ENCODE peak calls at places on chromosomes 1 and 21, in five cellular contexts. J, R, T, P and N are unnamed samples.
A peak's percentile ranks its signal among the peaks of the same experiment; 100 is the strongest.

GRCh38 chr1:203026666-203027663 is 674 bp downstream of the PPFIA4 start:
- DNase-seq in T (no peak), P (no peak), R (no peak), J (no peak), N (no peak)

GRCh38 chr1:44154049-44154448 is 12.6 kb upstream of the KLF18 start:
- DNase-seq in J (no peak), P (no peak), T (no peak), R (no peak), N (no peak)

GRCh38 chr21:36260030-36260787 is 59.8 kb upstream of the MORC3 start:
- DNase-seq in J (peak; percentile 43), R (no peak), P (peak; percentile 57), T (peak; percentile 81), N (no peak)

GRCh38 chr1:208177656-208178055 is 66.5 kb downstream of the PLXNA2 start:
- DNase-seq in T (no peak), R (no peak), P (peak; percentile 22), J (no peak), N (no peak)

GRCh38 chr1:215489771-215490566 is 77.1 kb upstream of the KCTD3 start:
- DNase-seq in P (no peak), J (no peak), T (no peak), R (no peak), N (no peak)

GRCh38 chr1:9603766-9604753 is 15.3 kb downstream of the TMEM201 start:
- DNase-seq in P (no peak), J (no peak), R (peak; percentile 39), T (no peak), N (no peak)

GRCh38 chr1:226736908-226737818 is 1.9 kb downstream of the ITPKB start:
- DNase-seq in T (peak; percentile 50), J (peak; percentile 40), R (peak; percentile 88), P (peak; percentile 32), N (peak; percentile 51)

GRCh38 chr1:106924360-106924759 is 132.1 kb upstream of the PRMT6 start:
- DNase-seq in P (no peak), J (no peak), R (no peak), T (no peak), N (no peak)

GRCh38 chr1:203025721-203026665 is at the start of gene PPFIA4:
- DNase-seq in P (peak; percentile 84), T (peak; percentile 91), J (peak; percentile 83), R (peak; percentile 97), N (peak; percentile 87)

DNA sequence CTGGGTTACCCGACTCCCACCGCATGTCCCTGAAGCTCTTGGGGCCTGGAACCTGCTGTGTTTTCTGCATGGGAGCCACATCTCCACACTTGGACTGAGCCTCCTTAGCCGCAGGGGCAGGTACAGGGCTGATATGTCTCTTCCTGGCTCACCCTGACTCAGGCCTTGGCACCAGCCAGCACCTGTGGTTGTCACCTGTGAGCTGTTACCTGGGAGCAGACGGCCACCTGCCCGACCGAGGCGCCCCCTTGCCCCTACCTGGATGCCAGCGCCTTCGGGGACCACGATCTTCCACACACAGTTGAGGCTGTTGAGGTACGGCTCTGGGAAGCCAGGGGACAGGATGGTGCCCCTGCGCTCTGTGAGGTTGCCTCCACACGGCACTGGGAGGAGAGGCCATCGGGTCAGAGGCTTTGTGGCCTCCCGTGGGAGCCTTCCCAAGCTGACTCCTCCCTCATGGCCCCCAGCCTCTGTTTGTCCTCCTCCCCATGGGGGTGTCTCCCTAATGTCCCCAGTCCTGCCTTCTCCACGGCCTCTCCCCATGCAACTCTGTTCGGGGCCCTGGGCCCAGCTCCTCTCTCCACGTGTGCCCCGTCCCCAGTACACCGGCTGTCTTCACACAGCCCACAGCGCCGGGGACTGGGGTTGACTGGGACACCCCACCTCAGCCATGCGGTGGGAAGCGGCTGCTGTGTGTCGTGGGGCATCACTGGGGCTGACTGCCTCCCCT is 152.0 kb downstream of the ZSCAN20 start:
- DNase-seq in T (no peak), P (no peak), R (no peak), J (no peak), N (no peak)
- TF ChIP-seq CTCF in T (no peak), P (no peak), R (no peak), J (no peak), N (no peak)

DNA sequence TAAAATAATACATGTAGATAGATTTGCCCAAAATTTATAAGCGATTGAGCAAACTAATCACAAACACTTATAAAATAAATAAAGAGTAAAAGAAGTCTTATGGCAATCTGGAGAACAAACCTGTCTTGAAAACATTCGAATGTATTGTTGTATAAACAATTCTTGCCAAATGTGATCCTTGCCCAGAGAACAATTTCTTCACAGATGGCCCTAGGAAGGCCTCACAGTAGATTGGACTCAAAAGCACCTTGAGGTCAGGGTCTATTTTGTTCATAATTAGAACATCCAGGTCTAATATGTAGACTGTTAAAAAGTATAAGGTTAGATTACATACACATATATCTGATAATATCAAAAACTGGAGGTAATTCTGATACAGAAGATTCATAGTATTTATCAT is 202.4 kb downstream of the KCNT2 start:
- DNase-seq in R (no peak), J (no peak), P (no peak), T (no peak), N (no peak)
- TF ChIP-seq CTCF in R (no peak), J (no peak), P (no peak), T (no peak), N (no peak)

DNA sequence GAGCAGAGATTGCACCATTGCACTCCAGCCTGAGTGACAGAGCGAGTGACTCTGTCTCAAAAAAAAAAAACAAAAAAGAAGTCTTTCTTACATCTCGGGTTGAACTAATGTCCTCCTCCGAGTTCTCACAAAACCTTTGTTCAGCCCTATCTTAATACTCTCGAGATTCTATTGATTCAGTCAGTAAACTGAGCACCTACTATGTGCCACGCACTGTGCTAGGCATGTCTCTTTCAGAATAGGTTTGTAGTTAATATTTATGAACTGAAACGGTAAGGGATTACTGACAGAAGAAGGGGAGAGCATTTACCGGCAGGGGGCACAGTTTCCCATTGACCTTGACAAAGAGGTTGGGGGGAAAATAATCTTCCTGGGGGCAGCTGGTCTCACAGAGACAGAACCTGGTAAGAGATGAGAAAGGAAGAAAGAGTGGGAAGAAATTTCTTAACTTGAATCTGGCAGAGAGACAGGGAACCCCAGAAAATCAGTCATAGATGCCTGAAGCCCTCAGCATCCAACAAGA is 3.4 kb downstream of the PIAS3 start:
- DNase-seq in J (no peak), P (no peak), T (no peak), R (no peak), N (no peak)
- TF ChIP-seq CTCF in J (no peak), P (no peak), T (peak; percentile 11), R (no peak), N (no peak)

DNA sequence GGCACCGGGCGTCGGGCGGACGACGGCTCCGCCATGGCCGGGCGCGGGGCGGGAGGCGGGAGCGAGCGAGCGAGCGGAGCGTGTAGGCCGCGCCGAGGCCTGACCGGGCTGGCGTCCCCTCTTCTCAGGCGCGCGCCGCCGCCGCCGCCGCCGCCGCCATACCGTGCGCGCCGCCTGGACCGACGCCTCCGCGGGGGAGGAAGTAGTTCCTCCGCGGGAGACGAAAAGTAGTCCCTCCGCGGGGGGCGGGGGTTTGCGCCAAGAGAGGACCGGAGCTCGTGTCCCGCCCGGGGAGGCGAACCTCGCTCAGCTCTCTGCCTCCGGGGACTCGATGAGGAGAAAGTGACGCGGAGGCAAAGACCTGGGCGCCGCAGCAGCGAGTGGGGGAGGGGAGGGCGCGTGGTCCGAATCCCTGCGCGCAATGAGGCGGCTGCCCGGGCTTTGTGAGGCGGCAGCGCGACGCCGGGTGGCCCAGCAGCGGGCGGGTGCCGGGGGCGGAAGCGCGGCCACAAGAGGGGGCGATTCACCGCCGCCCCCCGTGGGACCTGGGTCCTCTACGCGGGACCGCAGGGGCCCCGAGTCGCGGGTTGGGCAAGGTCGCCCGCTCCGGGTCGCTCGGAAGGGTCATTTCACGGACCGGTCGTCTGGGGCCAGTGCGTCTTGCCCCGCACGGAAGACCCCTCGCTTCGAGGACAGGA is at the start of gene BRWD1:
- DNase-seq in J (peak; percentile 78), P (peak; percentile 76), T (peak; percentile 93), R (peak; percentile 93), N (peak; percentile 86)
- TF ChIP-seq CTCF in J (peak; percentile 49), P (peak; percentile 34), T (no peak), R (no peak), N (no peak)

DNA sequence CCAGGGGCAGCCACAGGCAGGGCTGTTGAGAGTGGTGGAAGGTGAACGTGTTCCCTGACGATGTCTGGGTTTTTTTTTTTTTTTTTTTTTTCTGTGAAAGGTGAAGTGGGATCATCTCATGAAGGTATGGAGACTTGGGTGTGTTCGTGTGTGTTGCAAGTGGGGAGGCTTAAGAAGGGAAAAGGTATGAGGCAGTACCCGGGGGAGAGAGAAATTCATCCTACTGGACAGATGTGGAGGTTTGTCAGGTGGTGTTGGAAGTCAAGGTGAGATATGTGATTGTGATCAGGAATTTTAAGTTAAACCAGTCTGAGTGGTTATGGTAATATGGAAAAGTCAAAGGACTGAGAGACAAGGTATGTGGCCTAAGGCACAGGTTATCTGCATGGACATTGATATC is 5.3 kb downstream of the C1orf115 start:
- DNase-seq in T (no peak), J (no peak), R (no peak), P (no peak), N (no peak)
- TF ChIP-seq CTCF in T (no peak), J (no peak), R (no peak), P (no peak), N (no peak)

GRCh38 chr21:16073571-16073970 is 343.8 kb downstream of the USP25 start:
- DNase-seq in P (no peak), R (no peak), J (no peak), T (no peak), N (no peak)
- TF ChIP-seq CTCF in P (no peak), R (no peak), J (no peak), T (no peak), N (no peak)

GRCh38 chr1:201826830-201827229 is 2.1 kb upstream of the IPO9 start:
- DNase-seq in T (peak; percentile 39), R (no peak), P (no peak), J (no peak), N (no peak)

GRCh38 chr1:201831371-201831770 is 2.4 kb downstream of the IPO9 start:
- DNase-seq in R (no peak), P (no peak), T (no peak), J (no peak), N (no peak)

GRCh38 chr1:201828451-201828819 is 522 bp upstream of the IPO9 start:
- DNase-seq in J (no peak), P (no peak), R (no peak), T (no peak), N (no peak)

GRCh38 chr1:201827321-201828281 is 1.4 kb upstream of the IPO9 start:
- DNase-seq in P (peak; percentile 43), T (peak; percentile 24), J (no peak), R (no peak), N (no peak)

GRCh38 chr1:201828820-201829774 is at the start of gene IPO9:
- DNase-seq in J (peak; percentile 98), P (peak; percentile 96), T (peak; percentile 96), R (peak; percentile 97), N (peak; percentile 95)
- TF ChIP-seq CTCF in J (peak; percentile 95), P (peak; percentile 97), T (peak; percentile 83), R (peak; percentile 93), N (peak; percentile 35)